ENCODE peak calls at places on chromosomes 7 and 10, in eight cellular contexts. N is activated gamma-delta T cell; Z is thyroid gland; L is OCI-LY7; H is NCI-H2029 treated with DMSO at 0.1 percent for 48 hours; P is HCT116; A is DMS153; D is activated T-helper 1 cell treated with anti-CD3 and anti-CD28 coated beads, Interleukin-2, amount 50 U/mL, for 16 hours. T is an unnamed sample.
A peak's percentile ranks its signal among the peaks of the same experiment; 100 is the strongest.

GRCh38 chr7:129144834-129145668 is 544 bp downstream of the TSPAN33 start:
- DNase-seq in Z (no peak), N (peak; percentile 20), L (no peak), H (no peak), D (no peak), P (no peak), A (no peak), T (no peak)

GRCh38 chr10:67883710-67884312 is 645 bp upstream of the SIRT1 start:
- DNase-seq in Z (peak; percentile 30), D (no peak), H (no peak), P (no peak), L (no peak), N (no peak), A (no peak), T (no peak)

GRCh38 chr7:72334066-72334465 is 78.1 kb downstream of the CALN1 start:
- DNase-seq in N (no peak), L (no peak), P (no peak), Z (no peak), A (no peak), D (no peak), H (no peak), T (no peak)

GRCh38 chr10:19788075-19788686 is 28.1 kb upstream of the PLXDC2 start:
- DNase-seq in D (no peak), N (no peak), Z (peak; percentile 15), H (no peak), P (no peak), L (peak; percentile 30), A (no peak), T (no peak)

GRCh38 chr7:155206286-155207020 is 91.2 kb upstream of the INSIG1 start:
- DNase-seq in L (peak; percentile 86), A (no peak), D (peak; percentile 46), H (no peak), Z (peak; percentile 38), N (no peak), P (no peak), T (peak; percentile 89)

GRCh38 chr7:35695987-35696386 is 1.1 kb upstream of the HERPUD2 start:
- DNase-seq in P (no peak), A (no peak), Z (no peak), N (no peak), H (no peak), L (no peak), D (no peak), T (no peak)

GRCh38 chr10:109178576-109178975 is 744.7 kb downstream of the XPNPEP1 start:
- DNase-seq in D (no peak), P (no peak), H (no peak), L (no peak), A (no peak), N (no peak), Z (no peak), T (no peak)

GRCh38 chr10:59753267-59753666 is at the start of gene MRLN:
- DNase-seq in H (no peak), L (no peak), N (no peak), D (no peak), A (no peak), P (no peak), Z (no peak), T (no peak)

GRCh38 chr7:26664735-26665420 is 199.5 kb downstream of the SKAP2 start:
- DNase-seq in A (no peak), D (no peak), L (peak; percentile 20), N (no peak), H (no peak), Z (peak; percentile 46), P (no peak), T (no peak)

GRCh38 chr7:64630496-64630895 is 35.4 kb upstream of the ZNF107 start:
- DNase-seq in L (peak; percentile 75), H (no peak), P (peak; percentile 16), D (no peak), N (no peak), A (no peak), Z (peak; percentile 20), T (no peak)

GRCh38 chr10:97319671-97320479 is 804 bp downstream of the FRAT1 start:
- DNase-seq in L (peak; percentile 72), P (no peak), Z (peak; percentile 59), A (peak; percentile 54), N (peak; percentile 53), D (peak; percentile 43), H (no peak), T (peak; percentile 84)

GRCh38 chr10:122503004-122503403 is 41.7 kb downstream of the HTRA1 start:
- DNase-seq in L (no peak), P (no peak), A (no peak), D (no peak), H (no peak), N (no peak), Z (no peak), T (no peak)